ENCODE peak calls at places on chromosomes 7 and 10, in nine cellular contexts. One of them, this sample, is unnamed.

GRCh38 chr7:15104411-15105092 is 202.0 kb upstream of the DGKB start:
- DNase-seq in suprapubic skin: no peak
- DNase-seq in K562: no peak
- DNase-seq in sigmoid colon: no peak
- DNase-seq in A549: no peak
- DNase-seq in SK-N-SH: peak
- DNase-seq in HepG2: no peak
- DNase-seq in stomach: no peak
- DNase-seq in ovary: no peak
- DNase-seq in this sample: no peak

GRCh38 chr10:5089869-5090268 is 4.3 kb upstream of the AKR1C3 start:
- DNase-seq in suprapubic skin: no peak
- DNase-seq in A549: no peak
- DNase-seq in K562: no peak
- DNase-seq in HepG2: peak
- DNase-seq in stomach: no peak
- DNase-seq in sigmoid colon: no peak
- DNase-seq in ovary: no peak
- DNase-seq in SK-N-SH: no peak
- DNase-seq in this sample: no peak

GRCh38 chr7:133230591-133231194 is 22.2 kb upstream of the EXOC4 start:
- DNase-seq in stomach: peak
- DNase-seq in A549: peak
- DNase-seq in HepG2: peak
- DNase-seq in K562: peak
- DNase-seq in sigmoid colon: no peak
- DNase-seq in suprapubic skin: no peak
- DNase-seq in SK-N-SH: peak
- DNase-seq in ovary: no peak
- DNase-seq in this sample: peak

GRCh38 chr7:84492565-84493034 is 298.0 kb upstream of the SEMA3A start:
- DNase-seq in sigmoid colon: no peak
- DNase-seq in HepG2: no peak
- DNase-seq in A549: no peak
- DNase-seq in ovary: no peak
- DNase-seq in K562: no peak
- DNase-seq in SK-N-SH: peak
- DNase-seq in stomach: no peak
- DNase-seq in suprapubic skin: peak
- DNase-seq in this sample: no peak

GRCh38 chr7:46003896-46004875 is 83.1 kb upstream of the IGFBP3 start:
- DNase-seq in stomach: no peak
- DNase-seq in HepG2: no peak
- DNase-seq in sigmoid colon: no peak
- DNase-seq in K562: no peak
- DNase-seq in SK-N-SH: no peak
- DNase-seq in A549: no peak
- DNase-seq in ovary: no peak
- DNase-seq in suprapubic skin: no peak
- DNase-seq in this sample: no peak

GRCh38 chr7:96076350-96076707 is 245.6 kb downstream of the SLC25A13 start:
- DNase-seq in K562: no peak
- DNase-seq in HepG2: no peak
- DNase-seq in ovary: no peak
- DNase-seq in SK-N-SH: no peak
- DNase-seq in stomach: no peak
- DNase-seq in sigmoid colon: no peak
- DNase-seq in suprapubic skin: no peak
- DNase-seq in A549: no peak
- DNase-seq in this sample: no peak

GRCh38 chr7:71221549-71221948 is 89.6 kb downstream of the GALNT17 start:
- DNase-seq in A549: no peak
- DNase-seq in stomach: no peak
- DNase-seq in SK-N-SH: no peak
- DNase-seq in suprapubic skin: no peak
- DNase-seq in ovary: no peak
- DNase-seq in sigmoid colon: no peak
- DNase-seq in HepG2: no peak
- DNase-seq in K562: no peak
- DNase-seq in this sample: no peak

GRCh38 chr7:144437370-144438191 is 34.1 kb upstream of the NOBOX start:
- DNase-seq in HepG2: peak
- DNase-seq in sigmoid colon: no peak
- DNase-seq in K562: peak
- DNase-seq in A549: peak
- DNase-seq in SK-N-SH: peak
- DNase-seq in stomach: peak
- DNase-seq in suprapubic skin: peak
- DNase-seq in ovary: peak
- DNase-seq in this sample: peak

GRCh38 chr10:117684673-117685211 is 142.2 kb downstream of the EMX2 start:
- DNase-seq in suprapubic skin: peak
- DNase-seq in sigmoid colon: no peak
- DNase-seq in SK-N-SH: peak
- DNase-seq in HepG2: no peak
- DNase-seq in A549: no peak
- DNase-seq in K562: peak
- DNase-seq in ovary: peak
- DNase-seq in stomach: peak
- DNase-seq in this sample: peak

GRCh38 chr10:129097776-129098175 is 369.3 kb upstream of the MGMT start:
- DNase-seq in HepG2: no peak
- DNase-seq in A549: no peak
- DNase-seq in SK-N-SH: no peak
- DNase-seq in ovary: no peak
- DNase-seq in sigmoid colon: no peak
- DNase-seq in stomach: no peak
- DNase-seq in K562: no peak
- DNase-seq in suprapubic skin: no peak
- DNase-seq in this sample: no peak

GRCh38 chr10:69504576-69505250 is 53.4 kb downstream of the TSPAN15 start:
- DNase-seq in suprapubic skin: no peak
- DNase-seq in SK-N-SH: no peak
- DNase-seq in stomach: no peak
- DNase-seq in A549: no peak
- DNase-seq in K562: no peak
- DNase-seq in HepG2: no peak
- DNase-seq in sigmoid colon: peak
- DNase-seq in ovary: no peak
- DNase-seq in this sample: no peak

GRCh38 chr7:98568891-98569290 is 48.2 kb upstream of the NPTX2 start:
- DNase-seq in sigmoid colon: peak
- DNase-seq in K562: no peak
- DNase-seq in HepG2: no peak
- DNase-seq in SK-N-SH: peak
- DNase-seq in suprapubic skin: no peak
- DNase-seq in stomach: no peak
- DNase-seq in ovary: no peak
- DNase-seq in A549: no peak
- DNase-seq in this sample: no peak

GRCh38 chr10:88499569-88500470 is 83.3 kb downstream of the RNLS start:
- DNase-seq in stomach: no peak
- DNase-seq in K562: no peak
- DNase-seq in A549: no peak
- DNase-seq in SK-N-SH: no peak
- DNase-seq in suprapubic skin: no peak
- DNase-seq in sigmoid colon: no peak
- DNase-seq in ovary: no peak
- DNase-seq in HepG2: no peak
- DNase-seq in this sample: no peak

DNA sequence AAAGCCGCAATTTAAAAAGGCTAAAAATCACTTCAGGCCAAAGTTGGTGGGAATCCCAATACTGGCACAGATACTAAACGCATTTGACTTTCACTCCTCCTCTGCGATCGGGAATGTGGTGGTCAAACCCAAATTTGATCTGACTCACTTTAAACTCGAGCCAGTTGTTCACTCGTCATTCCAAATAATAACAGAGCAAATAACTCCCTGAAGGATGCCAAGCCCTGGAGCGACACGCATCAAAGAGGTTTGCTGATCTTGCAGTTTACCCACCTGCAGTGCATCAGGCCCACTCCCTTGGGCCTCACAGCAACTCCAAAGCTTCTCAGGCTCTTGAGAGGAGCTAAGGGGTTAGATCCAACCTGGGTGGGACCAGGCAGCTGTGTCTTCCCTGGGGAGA is 12.2 kb downstream of the PTN start:
- DNase-seq in A549: no peak
- DNase-seq in ovary: no peak
- DNase-seq in K562: no peak
- DNase-seq in stomach: no peak
- DNase-seq in HepG2: no peak
- DNase-seq in SK-N-SH: no peak
- DNase-seq in sigmoid colon: no peak
- DNase-seq in suprapubic skin: no peak
- DNase-seq in this sample: no peak
- TF ChIP-seq EP300 in A549: no peak
- TF ChIP-seq EP300 in ovary: no peak
- TF ChIP-seq EP300 in K562: no peak
- TF ChIP-seq EP300 in stomach: no peak
- TF ChIP-seq EP300 in HepG2: no peak
- TF ChIP-seq EP300 in SK-N-SH: no peak
- TF ChIP-seq EP300 in sigmoid colon: no peak
- TF ChIP-seq EP300 in suprapubic skin: no peak
- TF ChIP-seq EP300 in this sample: no peak

GRCh38 chr7:151428393-151429231 is 11.3 kb downstream of the CRYGN start:
- DNase-seq in stomach: no peak
- DNase-seq in A549: no peak
- DNase-seq in HepG2: peak
- DNase-seq in suprapubic skin: no peak
- DNase-seq in sigmoid colon: peak
- DNase-seq in K562: no peak
- DNase-seq in SK-N-SH: peak
- DNase-seq in ovary: peak
- DNase-seq in this sample: no peak
- TF ChIP-seq EP300 in stomach: no peak
- TF ChIP-seq EP300 in A549: no peak
- TF ChIP-seq EP300 in HepG2: no peak
- TF ChIP-seq EP300 in suprapubic skin: no peak
- TF ChIP-seq EP300 in sigmoid colon: no peak
- TF ChIP-seq EP300 in K562: no peak
- TF ChIP-seq EP300 in SK-N-SH: no peak
- TF ChIP-seq EP300 in ovary: no peak
- TF ChIP-seq EP300 in this sample: no peak

GRCh38 chr10:63466168-63466935 is 575 bp upstream of the JMJD1C start:
- DNase-seq in SK-N-SH: peak
- DNase-seq in suprapubic skin: no peak
- DNase-seq in sigmoid colon: peak
- DNase-seq in K562: peak
- DNase-seq in stomach: peak
- DNase-seq in A549: peak
- DNase-seq in HepG2: peak
- DNase-seq in ovary: no peak
- DNase-seq in this sample: no peak

GRCh38 chr10:63467833-63468232 is 2.1 kb upstream of the JMJD1C start:
- DNase-seq in ovary: no peak
- DNase-seq in stomach: no peak
- DNase-seq in sigmoid colon: no peak
- DNase-seq in SK-N-SH: peak
- DNase-seq in suprapubic skin: no peak
- DNase-seq in A549: no peak
- DNase-seq in K562: no peak
- DNase-seq in HepG2: no peak
- DNase-seq in this sample: no peak

GRCh38 chr10:63465293-63466167 is at the start of gene JMJD1C:
- DNase-seq in A549: peak
- DNase-seq in sigmoid colon: peak
- DNase-seq in HepG2: peak
- DNase-seq in stomach: peak
- DNase-seq in K562: peak
- DNase-seq in ovary: peak
- DNase-seq in SK-N-SH: peak
- DNase-seq in suprapubic skin: peak
- DNase-seq in this sample: peak

GRCh38 chr10:63462442-63462841 is 3.3 kb downstream of the JMJD1C start:
- DNase-seq in K562: no peak
- DNase-seq in HepG2: no peak
- DNase-seq in A549: no peak
- DNase-seq in ovary: no peak
- DNase-seq in sigmoid colon: no peak
- DNase-seq in suprapubic skin: no peak
- DNase-seq in stomach: no peak
- DNase-seq in SK-N-SH: no peak
- DNase-seq in this sample: no peak

DNA sequence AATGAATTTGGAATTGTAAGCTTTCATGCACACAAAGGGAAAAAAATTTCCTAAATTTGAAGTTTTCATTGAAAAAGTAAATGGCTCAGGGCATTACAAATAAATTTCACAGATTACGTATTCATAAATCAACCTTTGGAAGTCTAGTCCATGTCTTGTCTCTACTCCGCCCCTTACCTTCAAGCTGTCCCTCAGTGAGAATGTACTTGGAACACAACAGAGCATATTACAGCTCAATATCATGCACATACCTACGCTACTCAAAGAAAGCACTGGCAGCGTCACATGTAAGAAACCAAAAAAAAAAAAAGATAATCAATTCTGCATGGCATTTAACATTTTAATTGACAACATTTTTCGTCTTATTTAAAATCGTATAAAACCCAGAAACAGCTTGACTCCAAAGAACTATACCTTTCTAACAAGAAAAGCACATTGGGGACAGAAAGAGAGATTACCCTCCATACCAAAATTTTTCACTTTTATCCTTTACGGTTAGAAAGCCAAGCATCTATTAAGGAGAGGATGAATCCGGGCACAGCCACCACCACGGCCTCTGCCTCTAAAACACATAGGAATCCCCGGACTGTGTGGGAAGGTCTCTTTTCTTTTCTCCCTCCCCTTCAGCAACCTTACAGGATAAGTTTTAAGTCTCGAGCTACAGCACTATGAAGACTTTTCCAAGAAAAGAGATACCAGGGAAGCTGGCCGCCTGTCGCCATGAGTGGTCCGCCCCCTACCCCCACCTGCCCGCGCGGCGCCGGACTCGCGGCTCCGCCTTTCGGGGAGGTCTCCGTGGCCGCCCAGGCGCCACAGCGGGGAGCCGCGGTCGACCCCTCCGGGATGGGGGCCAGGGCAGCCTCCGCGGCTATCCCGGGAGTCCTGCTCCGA is 1.1 kb downstream of the JMJD1C start:
- DNase-seq in SK-N-SH: peak
- DNase-seq in suprapubic skin: no peak
- DNase-seq in stomach: no peak
- DNase-seq in A549: peak
- DNase-seq in HepG2: no peak
- DNase-seq in K562: peak
- DNase-seq in sigmoid colon: no peak
- DNase-seq in ovary: no peak
- DNase-seq in this sample: no peak
- TF ChIP-seq EP300 in SK-N-SH: peak
- TF ChIP-seq EP300 in suprapubic skin: no peak
- TF ChIP-seq EP300 in stomach: no peak
- TF ChIP-seq EP300 in A549: no peak
- TF ChIP-seq EP300 in HepG2: no peak
- TF ChIP-seq EP300 in K562: no peak
- TF ChIP-seq EP300 in sigmoid colon: no peak
- TF ChIP-seq EP300 in ovary: no peak
- TF ChIP-seq EP300 in this sample: no peak

GRCh38 chr10:100653957-100654834 is 91.2 kb upstream of the PAX2 start:
- DNase-seq in HepG2: no peak
- DNase-seq in SK-N-SH: peak
- DNase-seq in A549: no peak
- DNase-seq in stomach: no peak
- DNase-seq in suprapubic skin: no peak
- DNase-seq in K562: peak
- DNase-seq in sigmoid colon: no peak
- DNase-seq in ovary: no peak
- DNase-seq in this sample: peak
- TF ChIP-seq EP300 in HepG2: no peak
- TF ChIP-seq EP300 in SK-N-SH: no peak
- TF ChIP-seq EP300 in A549: no peak
- TF ChIP-seq EP300 in stomach: no peak
- TF ChIP-seq EP300 in suprapubic skin: no peak
- TF ChIP-seq EP300 in K562: no peak
- TF ChIP-seq EP300 in sigmoid colon: no peak
- TF ChIP-seq EP300 in ovary: no peak
- TF ChIP-seq EP300 in this sample: no peak